ENCODE peak calls at places on chromosomes 16 and 17, in seven cellular contexts. C is lung, S is A549, A is heart right ventricle, R is T-helper 2 cell, H is T-cell, K is tibial artery. N is an unnamed sample.

GRCh38 chr16:50742521-50743150 is 750 bp downstream of the CYLD start:
- DNase-seq in C (no peak), S (no peak), A (no peak), R (no peak), H (peak; percentile 39), K (peak; percentile 31), N (no peak)

GRCh38 chr16:89721644-89722391 is 481 bp downstream of the ZNF276 start:
- DNase-seq in C (peak; percentile 80), S (peak; percentile 42), A (peak; percentile 70), R (peak; percentile 78), H (peak; percentile 87), K (peak; percentile 52), N (peak; percentile 83)

GRCh38 chr17:81483085-81483861 is 29.3 kb downstream of the ACTG1 start:
- DNase-seq in C (no peak), S (no peak), A (peak; percentile 68), R (no peak), H (no peak), K (no peak), N (peak; percentile 18)

GRCh38 chr16:3364774-3365427 is 9.2 kb downstream of the OR2C1 start:
- DNase-seq in C (peak; percentile 88), S (peak; percentile 81), A (peak; percentile 88), R (peak; percentile 55), H (peak; percentile 89), K (peak; percentile 66), N (peak; percentile 72)

GRCh38 chr17:78252701-78253635 is 21.5 kb downstream of the TMEM235 start:
- DNase-seq in C (no peak), S (no peak), A (no peak), R (no peak), H (no peak), K (no peak), N (no peak)

GRCh38 chr16:1296688-1297412 is 12.6 kb upstream of the UBE2I start:
- DNase-seq in C (no peak), S (peak; percentile 52), A (no peak), R (no peak), H (no peak), K (no peak), N (no peak)

GRCh38 chr17:1087381-1088241 is 90.7 kb downstream of the TIMM22 start:
- DNase-seq in C (peak; percentile 77), S (peak; percentile 64), A (peak; percentile 74), R (no peak), H (no peak), K (peak; percentile 68), N (no peak)

GRCh38 chr16:89574681-89575246 is 794 bp upstream of the CPNE7 start:
- DNase-seq in C (no peak), S (peak; percentile 92), A (peak; percentile 51), R (no peak), H (no peak), K (no peak), N (no peak)

GRCh38 chr17:29664743-29665479 is 42.2 kb upstream of the CORO6 start:
- DNase-seq in C (no peak), S (peak; percentile 22), A (no peak), R (no peak), H (no peak), K (no peak), N (no peak)

GRCh38 chr17:43740541-43740940 is 18.1 kb downstream of the SOST start:
- DNase-seq in C (no peak), S (no peak), A (no peak), R (no peak), H (no peak), K (no peak), N (no peak)

GRCh38 chr16:87457724-87458423 is 35.0 kb downstream of the ZCCHC14 start:
- DNase-seq in C (no peak), S (no peak), A (no peak), R (no peak), H (no peak), K (no peak), N (no peak)

GRCh38 chr17:75318211-75318610 is 29.0 kb upstream of the SLC25A19 start:
- DNase-seq in C (no peak), S (no peak), A (no peak), R (no peak), H (no peak), K (no peak), N (no peak)

GRCh38 chr17:17425591-17425990 is 51.2 kb upstream of the MED9 start:
- DNase-seq in C (no peak), S (no peak), A (no peak), R (no peak), H (no peak), K (no peak), N (no peak)

GRCh38 chr17:76438906-76439305 is 14.0 kb downstream of the UBE2O start:
- DNase-seq in C (no peak), S (no peak), A (no peak), R (no peak), H (no peak), K (no peak), N (no peak)

GRCh38 chr16:66308096-66308495 is 58.4 kb upstream of the CDH5 start:
- DNase-seq in C (no peak), S (no peak), A (no peak), R (no peak), H (no peak), K (peak; percentile 7), N (no peak)

GRCh38 chr17:82956726-82957468 is 117.1 kb upstream of the ZNF750 start:
- DNase-seq in C (no peak), S (no peak), A (no peak), R (no peak), H (no peak), K (no peak), N (no peak)

GRCh38 chr17:31226373-31226772 is 70.7 kb downstream of the OMG start:
- DNase-seq in C (no peak), S (no peak), A (no peak), R (no peak), H (no peak), K (no peak), N (peak; percentile 22)

GRCh38 chr17:64146418-64147109 is 16.6 kb upstream of the ERN1 start:
- DNase-seq in C (peak; percentile 64), S (peak; percentile 31), A (peak; percentile 60), R (peak; percentile 17), H (peak; percentile 42), K (peak; percentile 79), N (no peak)

GRCh38 chr16:24539850-24540484 is 601 bp downstream of the RBBP6 start:
- DNase-seq in C (peak; percentile 61), S (no peak), A (peak; percentile 69), R (peak; percentile 33), H (no peak), K (peak; percentile 41), N (no peak)

GRCh38 chr16:30637952-30638351 is 12.8 kb upstream of the PRR14 start:
- DNase-seq in C (no peak), S (peak; percentile 42), A (no peak), R (no peak), H (no peak), K (no peak), N (peak; percentile 27)

GRCh38 chr16:27414803-27415431 is 12.9 kb downstream of the IL21R start:
- DNase-seq in C (peak; percentile 19), S (no peak), A (no peak), R (no peak), H (no peak), K (no peak), N (no peak)

GRCh38 chr17:18257268-18257681 is 1.3 kb downstream of the FLII start:
- DNase-seq in C (peak; percentile 50), S (no peak), A (no peak), R (no peak), H (no peak), K (no peak), N (no peak)

GRCh38 chr17:1829579-1830257 is at the start of the genes RPA1 and SMYD4:
- DNase-seq in C (peak; percentile 85), S (peak; percentile 98), A (peak; percentile 90), R (peak; percentile 80), H (peak; percentile 82), K (peak; percentile 82), N (peak; percentile 3)

GRCh38 chr16:88744839-88745521 is 38.7 kb downstream of the CTU2 start:
- DNase-seq in C (no peak), S (no peak), A (no peak), R (no peak), H (no peak), K (no peak), N (no peak)

GRCh38 chr16:9154576-9155410 is 63.3 kb downstream of the HAPSTR1 start:
- DNase-seq in C (no peak), S (no peak), A (no peak), R (no peak), H (no peak), K (no peak), N (no peak)

GRCh38 chr16:58970775-58971174 is 236.7 kb upstream of the GOT2 start:
- DNase-seq in C (no peak), S (no peak), A (no peak), R (no peak), H (no peak), K (no peak), N (no peak)

GRCh38 chr16:31177136-31177535 is 2.8 kb upstream of the FUS start:
- DNase-seq in C (peak; percentile 78), S (no peak), A (no peak), R (no peak), H (peak; percentile 46), K (no peak), N (no peak)

GRCh38 chr17:48791128-48792032 is 25.6 kb downstream of the TTLL6 start:
- DNase-seq in C (peak; percentile 83), S (peak; percentile 94), A (peak; percentile 23), R (no peak), H (no peak), K (peak; percentile 79), N (no peak)

GRCh38 chr17:32267690-32268205 is 2.1 kb downstream of the RHBDL3 start:
- DNase-seq in C (no peak), S (no peak), A (no peak), R (no peak), H (no peak), K (no peak), N (no peak)

GRCh38 chr17:57256708-57257112 is 387 bp downstream of the MSI2 start:
- DNase-seq in C (peak; percentile 40), S (no peak), A (no peak), R (peak; percentile 11), H (peak; percentile 42), K (no peak), N (no peak)

GRCh38 chr17:70081885-70082284 is 6.9 kb downstream of the KCNJ16 start:
- DNase-seq in C (no peak), S (no peak), A (no peak), R (no peak), H (no peak), K (no peak), N (no peak)

GRCh38 chr17:40071720-40072480 is 9.1 kb downstream of the THRA start:
- DNase-seq in C (peak; percentile 84), S (no peak), A (peak; percentile 76), R (no peak), H (no peak), K (peak; percentile 94), N (no peak)

GRCh38 chr16:89210904-89211515 is 6.5 kb upstream of the ZNF778 start:
- DNase-seq in C (no peak), S (no peak), A (no peak), R (no peak), H (no peak), K (no peak), N (no peak)